ENCODE peak calls at places on chromosomes 2 and 18, in six cellular contexts. X is A549, V is K562, L is SK-N-SH, O is HepG2, E is H1. A is an unnamed sample.

GRCh38 chr2:120736955-120737801 is 1.5 kb downstream of the GLI2 start:
- DNase-seq in X (peak; percentile 83), E (peak; percentile 72), V (no peak), O (no peak), L (peak; percentile 74), A (no peak)

GRCh38 chr18:35964319-35964718 is 8.2 kb upstream of the RMP24 start:
- DNase-seq in O (no peak), X (no peak), V (no peak), L (no peak), E (no peak), A (no peak)

GRCh38 chr2:174059178-174059874 is 94.2 kb upstream of the SP3 start:
- DNase-seq in O (peak; percentile 27), X (peak; percentile 16), L (no peak), V (peak; percentile 80), E (no peak), A (no peak)

GRCh38 chr2:234111523-234111922 is 61.0 kb downstream of the SPP2 start:
- DNase-seq in X (peak; percentile 62), O (no peak), L (no peak), V (no peak), E (no peak), A (no peak)

GRCh38 chr18:24274822-24275221 is 122.8 kb downstream of the OSBPL1A start:
- DNase-seq in V (no peak), X (no peak), E (no peak), L (no peak), O (no peak), A (no peak)

GRCh38 chr2:60213865-60214657 is 339.4 kb downstream of the BCL11A start:
- DNase-seq in O (no peak), V (no peak), X (peak; percentile 10), E (no peak), L (no peak), A (no peak)

GRCh38 chr18:13273800-13274199 is 55.2 kb downstream of the LDLRAD4 start:
- DNase-seq in L (no peak), X (no peak), O (no peak), E (no peak), V (no peak), A (no peak)

GRCh38 chr2:99572380-99572779 is 82.6 kb upstream of the REV1 start:
- DNase-seq in X (no peak), E (no peak), V (no peak), L (no peak), O (no peak), A (no peak)

GRCh38 chr2:120418174-120418787 is 72.3 kb downstream of the INHBB start:
- DNase-seq in V (no peak), X (no peak), E (no peak), O (no peak), L (no peak), A (no peak)

GRCh38 chr2:143282684-143283083 is 153.5 kb downstream of the ARHGAP15 start:
- DNase-seq in O (no peak), L (no peak), X (no peak), V (no peak), E (peak; percentile 77), A (no peak)

GRCh38 chr18:60060578-60060977 is 160.8 kb downstream of the PMAIP1 start:
- DNase-seq in X (no peak), E (no peak), O (no peak), L (no peak), V (no peak), A (no peak)

GRCh38 chr18:9017170-9017899 is 85.2 kb upstream of the NDUFV2 start:
- DNase-seq in V (peak; percentile 90), X (peak; percentile 85), L (peak; percentile 34), O (peak; percentile 20), E (peak; percentile 79), A (peak; percentile 20)

GRCh38 chr2:132816234-132816633 is 146.2 kb upstream of the LYPD1 start:
- DNase-seq in X (peak; percentile 25), E (no peak), L (no peak), O (no peak), V (no peak), A (no peak)

GRCh38 chr2:188319845-188320244 is 28.2 kb downstream of the GULP1 start:
- DNase-seq in E (no peak), V (no peak), X (peak; percentile 68), L (no peak), O (peak; percentile 4), A (no peak)

GRCh38 chr2:38168710-38169480 is 92.9 kb upstream of the CYP1B1 start:
- DNase-seq in O (no peak), L (no peak), X (no peak), E (no peak), V (no peak), A (no peak)

GRCh38 chr2:217282531-217282930 is 422.7 kb upstream of the TNP1 start:
- DNase-seq in E (no peak), V (no peak), O (no peak), X (no peak), L (no peak), A (no peak)

GRCh38 chr2:98917031-98917459 is 19.0 kb downstream of the CRACDL start:
- DNase-seq in V (no peak), O (no peak), E (no peak), L (no peak), X (peak; percentile 70), A (no peak)

GRCh38 chr2:237222178-237222577 is 136.5 kb downstream of the COPS8 start:
- DNase-seq in E (no peak), L (no peak), V (no peak), X (no peak), O (no peak), A (no peak)

GRCh38 chr2:206804326-206804725 is 38.9 kb downstream of the FASTKD2 start:
- DNase-seq in V (no peak), L (no peak), O (no peak), X (no peak), E (no peak), A (no peak)

GRCh38 chr2:3598912-3599854 is 4.3 kb downstream of the COLEC11 start:
- DNase-seq in L (no peak), O (no peak), V (no peak), E (no peak), X (no peak), A (no peak)

GRCh38 chr18:6557470-6558245 is 142.9 kb upstream of the L3MBTL4 start:
- DNase-seq in L (peak; percentile 78), X (no peak), V (no peak), E (no peak), O (no peak), A (no peak)

GRCh38 chr2:237141556-237141955 is 55.9 kb downstream of the COPS8 start:
- DNase-seq in V (no peak), L (no peak), O (no peak), E (no peak), X (no peak), A (no peak)

GRCh38 chr2:3037196-3038194 is 340.1 kb downstream of the EIPR1 start:
- DNase-seq in X (no peak), O (no peak), L (peak; percentile 24), E (no peak), V (no peak), A (no peak)

GRCh38 chr18:38872342-38872741 is 1306.7 kb upstream of the CELF4 start:
- DNase-seq in X (no peak), V (no peak), O (no peak), E (no peak), L (no peak), A (no peak)

GRCh38 chr18:80171190-80171872 is 62.3 kb downstream of the ADNP2 start:
- DNase-seq in L (peak; percentile 81), V (peak; percentile 70), O (no peak), E (peak; percentile 96), X (peak; percentile 29), A (no peak)

GRCh38 chr2:149483004-149483605 is 104.5 kb downstream of the MMADHC start:
- DNase-seq in E (no peak), L (no peak), X (no peak), V (no peak), O (no peak), A (no peak)

GRCh38 chr2:13005761-13006336 is 289.1 kb downstream of the TRIB2 start:
- DNase-seq in E (no peak), V (no peak), O (no peak), X (no peak), L (no peak), A (no peak)

GRCh38 chr2:29749041-29749440 is 172.3 kb downstream of the ALK start:
- DNase-seq in E (no peak), V (no peak), O (no peak), X (no peak), L (no peak), A (no peak)

GRCh38 chr2:29751390-29751789 is 170.0 kb downstream of the ALK start:
- DNase-seq in V (no peak), O (no peak), E (no peak), L (no peak), X (no peak), A (no peak)

GRCh38 chr2:29747786-29748470 is 173.5 kb downstream of the ALK start:
- DNase-seq in X (peak; percentile 83), L (no peak), E (no peak), V (no peak), O (peak; percentile 7), A (no peak)

GRCh38 chr2:29753676-29754444 is 167.5 kb downstream of the ALK start:
- DNase-seq in O (no peak), E (no peak), L (peak; percentile 54), V (no peak), X (no peak), A (no peak)

DNA sequence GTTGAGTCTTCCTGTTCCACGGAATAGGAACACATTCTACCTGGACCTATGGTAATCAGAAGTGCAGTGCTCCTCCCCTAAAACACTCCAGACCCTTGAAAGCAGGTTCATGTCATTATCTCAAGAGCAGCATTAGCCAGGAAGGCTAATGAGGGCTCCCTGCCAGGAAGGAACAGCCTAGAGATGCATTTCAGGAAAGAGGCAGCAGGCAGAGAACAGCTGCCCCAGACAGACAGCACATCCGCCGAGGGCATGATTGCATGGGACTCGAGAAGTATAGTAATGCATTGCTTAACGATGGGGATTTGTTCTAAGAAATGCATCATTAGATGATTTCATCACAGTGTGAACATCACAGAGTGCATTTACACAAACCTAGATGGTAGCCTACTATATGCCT is 171.5 kb downstream of the ALK start:
- DNase-seq in E (no peak), X (no peak), V (no peak), O (no peak), L (no peak), A (no peak)
- TF ChIP-seq CHD2 in E (no peak), X (no peak), V (no peak), O (no peak), L (no peak), A (no peak)

GRCh38 chr2:230130668-230131364 is 62.1 kb upstream of the SLC16A14 start:
- DNase-seq in X (peak; percentile 42), E (no peak), V (peak; percentile 30), O (peak; percentile 59), L (no peak), A (no peak)
- TF ChIP-seq CHD2 in X (no peak), E (no peak), V (no peak), O (no peak), L (no peak), A (no peak)

GRCh38 chr2:97714084-97714949 is 941 bp downstream of the ZAP70 start:
- DNase-seq in V (no peak), X (no peak), L (no peak), E (no peak), O (no peak), A (no peak)
- TF ChIP-seq CHD2 in V (no peak), X (no peak), L (no peak), E (no peak), O (no peak), A (no peak)

DNA sequence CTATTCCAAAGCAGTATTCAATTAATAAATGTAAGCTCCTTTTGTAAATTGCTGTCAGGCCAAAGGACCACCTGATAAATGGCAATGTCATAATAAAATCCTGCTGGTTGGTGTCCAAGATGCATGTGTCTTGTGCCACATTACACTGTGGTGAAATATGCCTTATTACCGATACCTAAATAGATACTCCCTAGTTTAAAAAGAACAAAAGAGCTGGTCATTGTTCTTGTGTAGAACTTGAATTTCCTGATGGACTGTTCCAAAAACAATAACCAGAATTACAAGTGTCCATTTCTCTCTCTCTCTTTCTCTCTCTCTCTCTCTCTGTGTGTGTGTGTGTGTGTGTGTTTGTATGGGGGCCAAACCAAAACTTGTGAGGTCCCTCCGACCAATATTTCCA is 13.8 kb upstream of the LPIN1 start:
- DNase-seq in O (no peak), V (no peak), E (no peak), X (no peak), L (no peak), A (no peak)
- TF ChIP-seq CHD2 in O (no peak), V (no peak), E (no peak), X (no peak), L (no peak), A (no peak)

A was measured in GM12878.